ENCODE peak calls at places on chromosome 11, in six cellular contexts. S is fibroblast of lung, I is psoas muscle, X is dorsolateral prefrontal cortex, L is fibroblast of villous mesenchyme, Z is body of pancreas. B is an unnamed sample.
A peak's percentile ranks its signal among the peaks of the same experiment; 100 is the strongest.

GRCh38 chr11:83249972-83250593 is 36.1 kb downstream of the CCDC90B start:
- DNase-seq in L (peak; percentile 65), S (peak; percentile 46), I (no peak), Z (no peak), X (no peak), B (peak; percentile 33)

GRCh38 chr11:64204464-64204989 is 2.0 kb upstream of the FERMT3 start:
- DNase-seq in L (peak; percentile 98), Z (peak; percentile 92), X (peak; percentile 90), I (peak; percentile 86), S (peak; percentile 93), B (peak; percentile 86)

GRCh38 chr11:117913736-117914397 is 15.3 kb downstream of the TMPRSS13 start:
- DNase-seq in L (no peak), S (no peak), Z (no peak), I (no peak), X (no peak), B (no peak)

GRCh38 chr11:15483205-15483604 is 368.5 kb downstream of the INSC start:
- DNase-seq in Z (no peak), I (no peak), X (no peak), S (no peak), L (no peak), B (no peak)

GRCh38 chr11:33912405-33913361 is 20.8 kb upstream of the LMO2 start:
- DNase-seq in X (no peak), S (peak; percentile 95), Z (no peak), I (no peak), L (peak; percentile 72), B (peak; percentile 84)

GRCh38 chr11:95011376-95011775 is 13.7 kb upstream of the KDM4E start:
- DNase-seq in Z (no peak), S (no peak), X (no peak), L (no peak), I (no peak), B (no peak)

GRCh38 chr11:12092714-12093113 is 17.7 kb upstream of the MICAL2 start:
- DNase-seq in I (no peak), L (no peak), Z (no peak), X (no peak), S (no peak), B (no peak)

GRCh38 chr11:70577948-70578347 is 179.6 kb downstream of the CTTN start:
- DNase-seq in I (no peak), L (no peak), S (no peak), Z (no peak), X (no peak), B (no peak)

GRCh38 chr11:115552151-115552550 is 47.9 kb upstream of the CADM1 start:
- DNase-seq in L (no peak), Z (no peak), S (no peak), X (no peak), I (no peak), B (no peak)

GRCh38 chr11:132876301-132877071 is 655.8 kb downstream of the OPCML start:
- DNase-seq in I (no peak), L (no peak), Z (no peak), S (peak; percentile 76), X (no peak), B (no peak)
- TF ChIP-seq CTCF in I (no peak), L (no peak), Z (no peak), S (no peak), X (no peak), B (no peak)

DNA sequence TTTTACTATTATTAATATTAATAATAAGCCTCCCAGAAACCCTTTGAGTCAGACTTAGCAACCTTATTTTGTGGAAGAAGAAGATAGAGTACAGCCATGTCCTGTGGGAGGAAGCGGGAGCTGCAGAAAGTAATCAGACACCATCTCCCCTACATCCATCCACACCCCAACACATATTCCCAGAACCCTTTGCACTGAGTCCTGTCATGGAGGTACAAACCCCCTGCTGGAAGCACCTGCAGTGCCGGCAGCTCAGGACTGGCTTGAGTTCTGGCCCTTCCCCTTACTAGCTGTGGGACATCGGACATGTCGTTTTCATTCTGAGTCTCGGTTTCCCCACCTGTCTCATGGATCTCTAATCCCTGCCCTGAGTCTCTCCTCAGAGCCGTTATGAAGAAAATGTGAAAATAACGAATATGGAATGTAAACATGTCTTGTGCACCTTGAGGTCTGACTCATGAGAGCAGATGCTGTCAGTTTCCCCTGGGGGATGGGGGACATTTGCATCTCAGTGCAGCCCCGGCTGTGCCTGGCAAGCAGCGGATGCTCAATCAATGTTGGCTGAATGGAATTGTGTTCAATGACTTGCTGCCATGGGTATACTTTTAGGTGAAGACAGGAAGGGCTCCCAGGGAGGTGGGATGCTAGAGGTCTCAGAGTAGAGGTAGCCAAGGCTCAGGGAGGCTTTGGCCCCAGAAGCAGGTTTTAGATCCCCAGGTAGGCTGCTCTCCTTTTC is 45.4 kb downstream of the TP53I11 start:
- DNase-seq in S (peak; percentile 23), L (no peak), Z (no peak), I (no peak), X (no peak), B (no peak)
- TF ChIP-seq CTCF in S (no peak), L (no peak), Z (no peak), I (no peak), X (no peak), B (no peak)

GRCh38 chr11:61771995-61772455 is 19.6 kb downstream of the MYRF start:
- DNase-seq in I (no peak), Z (no peak), S (no peak), L (no peak), X (no peak), B (no peak)

GRCh38 chr11:61771195-61771894 is 18.9 kb downstream of the MYRF start:
- DNase-seq in S (no peak), L (no peak), I (no peak), X (no peak), Z (no peak), B (no peak)

GRCh38 chr11:61768376-61769076 is 16.1 kb downstream of the MYRF start:
- DNase-seq in Z (no peak), S (no peak), L (no peak), X (no peak), I (no peak), B (no peak)

GRCh38 chr11:61769946-61770683 is 17.7 kb downstream of the MYRF start:
- DNase-seq in X (no peak), I (no peak), Z (no peak), S (no peak), L (no peak), B (no peak)

GRCh38 chr11:61769169-61769920 is 16.9 kb downstream of the MYRF start:
- DNase-seq in I (no peak), L (peak; percentile 37), S (peak; percentile 50), Z (peak; percentile 55), X (no peak), B (peak; percentile 19)
- TF ChIP-seq CTCF in I (no peak), L (peak; percentile 53), S (peak; percentile 9), Z (no peak), X (no peak), B (peak; percentile 65)

GRCh38 chr11:125304876-125305275 is 140.3 kb downstream of the PKNOX2 start:
- DNase-seq in X (no peak), Z (no peak), I (no peak), L (no peak), S (no peak), B (no peak)

GRCh38 chr11:125303186-125303585 is 138.6 kb downstream of the PKNOX2 start:
- DNase-seq in Z (no peak), I (no peak), X (no peak), L (no peak), S (no peak), B (no peak)

GRCh38 chr11:125304111-125304639 is 139.6 kb downstream of the PKNOX2 start:
- DNase-seq in L (no peak), S (no peak), I (no peak), X (no peak), Z (no peak), B (no peak)

GRCh38 chr11:125301301-125301700 is 136.8 kb downstream of the PKNOX2 start:
- DNase-seq in S (no peak), Z (no peak), X (no peak), I (no peak), L (no peak), B (no peak)

GRCh38 chr11:125305346-125305745 is 140.8 kb downstream of the PKNOX2 start:
- DNase-seq in I (no peak), X (no peak), S (no peak), L (no peak), Z (no peak), B (no peak)
- TF ChIP-seq CTCF in I (no peak), X (no peak), S (no peak), L (no peak), Z (no peak), B (no peak)

GRCh38 chr11:4202749-4203148 is 108.2 kb downstream of the RRM1 start:
- DNase-seq in L (no peak), I (no peak), S (no peak), Z (no peak), X (no peak), B (no peak)

GRCh38 chr11:4203603-4204360 is 109.2 kb downstream of the RRM1 start:
- DNase-seq in X (no peak), I (no peak), Z (no peak), L (no peak), S (no peak), B (no peak)
- TF ChIP-seq CTCF in X (no peak), I (no peak), Z (no peak), L (peak; percentile 11), S (no peak), B (peak; percentile 8)